ENCODE peak calls at places on chromosomes 13 and 19, in seven cellular contexts. M, V, P, U, O, N and A are unnamed samples.

GRCh38 chr19:58170860-58171259 is 12.0 kb upstream of the ZNF274 start:
- DNase-seq in U (no peak), V (no peak), P (no peak), M (no peak), O (no peak), N (no peak), A (no peak)

GRCh38 chr13:114151565-114152284 is 19.3 kb upstream of the RASA3 start:
- DNase-seq in V (no peak), P (peak), N (peak), M (no peak), U (no peak), O (peak), A (peak)

GRCh38 chr13:111919826-111920225 is 147.1 kb upstream of the SOX1 start:
- DNase-seq in V (no peak), N (no peak), P (no peak), U (no peak), O (no peak), M (no peak), A (no peak)

GRCh38 chr19:30649934-30650614 is 277.9 kb downstream of the ZNF536 start:
- DNase-seq in P (no peak), O (no peak), M (no peak), N (peak), V (no peak), U (no peak), A (no peak)

GRCh38 chr13:58946274-58946673 is 1217.5 kb downstream of the DIAPH3 start:
- DNase-seq in P (no peak), N (no peak), O (no peak), U (no peak), M (no peak), V (no peak), A (no peak)

GRCh38 chr13:33004454-33004853 is 11.8 kb upstream of the KL start:
- DNase-seq in N (peak), M (no peak), P (no peak), V (no peak), U (no peak), O (no peak), A (no peak)

GRCh38 chr13:34247596-34247995 is 429.6 kb downstream of the RFC3 start:
- DNase-seq in O (no peak), P (no peak), U (no peak), N (peak), M (no peak), V (no peak), A (no peak)

GRCh38 chr19:21910318-21910717 is 74.3 kb upstream of the ZNF43 start:
- DNase-seq in M (no peak), U (no peak), P (no peak), O (no peak), V (no peak), N (no peak), A (no peak)

GRCh38 chr19:48513289-48514122 is 1.9 kb upstream of the LMTK3 start:
- DNase-seq in V (peak), N (peak), O (peak), P (peak), M (no peak), U (peak), A (peak)

GRCh38 chr13:30002577-30002976 is 152.2 kb upstream of the UBL3 start:
- DNase-seq in P (no peak), O (no peak), U (no peak), V (peak), M (no peak), N (no peak), A (no peak)

GRCh38 chr19:58399903-58400637 is 4.6 kb downstream of the RNF225 start:
- DNase-seq in M (no peak), V (no peak), O (no peak), U (no peak), P (no peak), N (peak), A (peak)

GRCh38 chr13:105406551-105406950 is 1128.9 kb downstream of the EFNB2 start:
- DNase-seq in U (no peak), O (no peak), P (no peak), M (no peak), N (no peak), V (no peak), A (no peak)

GRCh38 chr13:25181597-25181996 is 9.5 kb upstream of the AMER2 start:
- DNase-seq in U (no peak), P (no peak), V (no peak), O (no peak), M (no peak), N (no peak), A (no peak)

GRCh38 chr13:110403315-110403714 is 96.2 kb downstream of the COL4A2 start:
- DNase-seq in O (no peak), M (no peak), U (no peak), P (no peak), N (no peak), V (no peak), A (no peak)

GRCh38 chr13:39269411-39269810 is 231.2 kb downstream of the NHLRC3 start:
- DNase-seq in U (no peak), V (no peak), P (no peak), O (no peak), N (no peak), M (no peak), A (no peak)

GRCh38 chr19:5823579-5824281 is 15.8 kb downstream of the FUT6 start:
- DNase-seq in M (no peak), U (no peak), O (no peak), N (no peak), P (no peak), V (no peak), A (no peak)

GRCh38 chr13:22064854-22065646 is 394.2 kb downstream of the FGF9 start:
- DNase-seq in V (no peak), P (no peak), M (no peak), N (no peak), O (no peak), U (no peak), A (no peak)

GRCh38 chr19:532578-533484 is 1.3 kb downstream of the CDC34 start:
- DNase-seq in N (peak), V (peak), U (no peak), O (peak), P (no peak), M (no peak), A (no peak)

GRCh38 chr19:23402388-23402787 is 7.1 kb upstream of the ZNF91 start:
- DNase-seq in U (no peak), M (no peak), O (no peak), P (no peak), V (no peak), N (no peak), A (no peak)

GRCh38 chr19:5387472-5387871 is 46.9 kb upstream of the PTPRS start:
- DNase-seq in M (no peak), N (no peak), O (no peak), V (no peak), U (no peak), P (no peak), A (no peak)

GRCh38 chr13:58547419-58547818 is 915.9 kb downstream of the PCDH17 start:
- DNase-seq in M (no peak), V (no peak), P (no peak), U (no peak), N (no peak), O (no peak), A (no peak)

GRCh38 chr19:54573330-54573872 is at the start of gene LILRA2:
- DNase-seq in U (no peak), P (peak), N (no peak), M (no peak), V (no peak), O (no peak), A (no peak)

GRCh38 chr19:27774827-27775226 is 1438.1 kb downstream of the UQCRFS1 start:
- DNase-seq in V (no peak), P (no peak), N (no peak), O (no peak), U (no peak), M (no peak), A (no peak)

GRCh38 chr19:2266183-2266993 is 10.2 kb upstream of the JSRP1 start:
- DNase-seq in V (no peak), N (peak), U (no peak), P (peak), O (no peak), M (no peak), A (peak)

GRCh38 chr19:23075031-23075733 is 41.6 kb upstream of the ZNF730 start:
- DNase-seq in N (peak), U (no peak), V (peak), O (no peak), P (peak), M (no peak), A (peak)

GRCh38 chr19:36604656-36605100 is 435 bp upstream of the ZNF382 start:
- DNase-seq in N (peak), O (peak), U (peak), M (peak), V (no peak), P (peak), A (no peak)

GRCh38 chr13:109150691-109151090 is 521.3 kb downstream of the MYO16 start:
- DNase-seq in N (no peak), M (no peak), O (no peak), P (no peak), V (no peak), U (no peak), A (no peak)

GRCh38 chr19:9139609-9140158 is 513 bp upstream of the ZNF317 start:
- DNase-seq in O (no peak), M (no peak), P (no peak), V (no peak), U (no peak), N (no peak), A (no peak)